ENCODE peak calls at places on chromosomes 2 and 18, in four cellular contexts. T is mesendoderm, Y is H9, Z is H1. W is an unnamed sample.

GRCh38 chr2:47784349-47784851 is 1.5 kb downstream of the MSH6 start:
- DNase-seq in T (peak), Y (no peak), Z (no peak), W (peak)

GRCh38 chr2:85784474-85784986 is 30.7 kb downstream of the ATOH8 start:
- DNase-seq in T (no peak), Y (no peak), Z (no peak), W (no peak)

GRCh38 chr18:46718501-46719341 is 38.1 kb downstream of the ST8SIA5 start:
- DNase-seq in T (peak), Y (no peak), Z (no peak), W (peak)

GRCh38 chr2:26558271-26559043 is 80.5 kb upstream of the OTOF start:
- DNase-seq in T (no peak), Y (no peak), Z (no peak), W (no peak)

GRCh38 chr18:7926526-7926925 is 359.4 kb downstream of the PTPRM start:
- DNase-seq in T (peak), Y (peak), Z (no peak), W (no peak)

GRCh38 chr2:9258953-9259399 is 52.4 kb downstream of the ASAP2 start:
- DNase-seq in T (no peak), Y (no peak), Z (no peak), W (no peak)

GRCh38 chr2:17752892-17753802 is 463 bp downstream of the SMC6 start:
- DNase-seq in T (peak), Y (peak), Z (no peak), W (peak)

GRCh38 chr2:206863721-206864120 is 75.6 kb upstream of the CPO start:
- DNase-seq in T (no peak), Y (no peak), Z (no peak), W (no peak)

GRCh38 chr2:10971855-10972348 is 60.2 kb downstream of the KCNF1 start:
- DNase-seq in T (no peak), Y (no peak), Z (no peak), W (no peak)

DNA sequence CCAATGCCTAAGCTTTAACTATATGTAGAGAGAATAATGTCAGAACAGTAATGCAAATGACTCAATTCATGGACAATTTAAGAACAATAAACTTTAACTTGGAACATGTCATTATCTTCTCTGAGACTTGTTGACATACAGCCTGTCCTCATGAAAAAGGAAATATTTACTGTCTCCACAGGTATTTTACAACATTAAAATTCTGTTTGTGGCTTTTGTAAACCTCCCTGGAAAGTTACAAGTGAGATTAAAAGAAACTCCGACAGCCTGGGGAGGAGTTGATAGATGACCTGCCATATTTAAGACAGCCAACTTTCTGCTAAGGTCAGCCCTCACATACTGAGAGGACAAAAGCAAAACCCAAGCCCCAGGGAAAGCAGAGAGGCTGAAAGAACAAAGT is 350.3 kb downstream of the RIT2 start:
- DNase-seq in T (no peak), Y (no peak), Z (no peak), W (no peak)
- H3K56ac ChIP-seq in T (no peak), Y (no peak), Z (no peak), W (no peak)

GRCh38 chr18:652131-652530 is 5.3 kb upstream of the TYMS start:
- DNase-seq in T (no peak), Y (no peak), Z (no peak), W (no peak)
- H3K56ac ChIP-seq in T (no peak), Y (no peak), Z (no peak), W (no peak)

GRCh38 chr2:219946021-219946420 is 318.6 kb downstream of the SLC4A3 start:
- DNase-seq in T (no peak), Y (no peak), Z (no peak), W (no peak)
- H3K56ac ChIP-seq in T (no peak), Y (no peak), Z (no peak), W (no peak)

DNA sequence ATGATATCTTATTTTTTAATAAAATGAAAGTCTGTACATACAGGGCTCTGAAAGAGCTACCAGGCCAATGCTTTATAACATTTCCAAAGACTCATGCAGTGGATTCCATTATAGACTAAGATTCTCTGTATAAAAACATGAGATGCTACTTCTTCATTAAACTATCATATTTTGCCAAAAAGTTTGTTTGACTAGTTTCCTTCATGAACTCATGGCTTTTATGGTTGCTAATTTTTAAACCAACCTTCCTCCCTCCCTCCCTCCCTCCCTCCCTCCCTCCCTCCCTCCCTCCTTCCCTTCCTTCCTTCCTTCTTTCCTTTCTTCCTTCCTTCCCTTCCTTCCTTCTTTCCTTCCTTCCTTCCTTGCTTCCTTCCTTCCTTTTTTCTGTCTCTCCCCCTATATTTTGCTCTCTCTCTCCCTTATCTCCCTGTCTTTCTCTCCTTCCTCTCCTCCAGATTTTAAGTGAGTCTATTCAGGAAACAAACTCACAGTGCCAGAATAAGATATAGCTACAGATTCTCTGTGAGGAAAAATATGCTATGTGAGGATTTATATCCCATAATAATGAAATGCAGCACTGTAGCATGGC is 961.5 kb upstream of the ZEB2 start:
- DNase-seq in T (no peak), Y (no peak), Z (no peak), W (no peak)
- H3K56ac ChIP-seq in T (no peak), Y (no peak), Z (no peak), W (no peak)

DNA sequence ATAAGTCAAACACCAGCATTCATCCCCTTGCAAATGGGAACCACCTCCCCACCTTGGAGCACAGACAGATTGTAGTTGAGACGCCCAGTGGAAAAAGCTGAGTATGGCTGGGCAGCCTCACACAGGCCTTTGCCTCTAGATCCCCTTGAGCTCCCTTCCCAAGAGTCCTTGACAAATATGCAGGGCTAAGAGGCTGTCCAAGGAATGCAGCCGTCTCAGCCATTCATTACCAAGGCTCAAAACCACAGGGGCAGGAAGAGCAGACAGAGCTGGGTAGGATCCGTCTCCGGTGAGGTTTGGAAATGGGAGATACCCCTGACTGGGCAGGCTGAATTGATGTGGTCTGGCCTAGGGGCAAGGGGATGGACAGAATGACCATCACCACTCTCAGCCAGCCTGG is 557.1 kb downstream of the TNS1 start:
- DNase-seq in T (no peak), Y (no peak), Z (no peak), W (no peak)
- H3K56ac ChIP-seq in T (no peak), Y (no peak), Z (no peak), W (no peak)

GRCh38 chr2:157262248-157262647 is 4.7 kb downstream of the GALNT5 start:
- DNase-seq in T (no peak), Y (no peak), Z (no peak), W (no peak)
- H3K56ac ChIP-seq in T (no peak), Y (no peak), Z (no peak), W (no peak)

GRCh38 chr2:158730621-158730905 is 64.6 kb upstream of the DAPL1 start:
- DNase-seq in T (no peak), Y (no peak), Z (no peak), W (no peak)

GRCh38 chr2:158732573-158733429 is 62.3 kb upstream of the DAPL1 start:
- DNase-seq in T (no peak), Y (no peak), Z (no peak), W (no peak)

GRCh38 chr2:158735822-158736580 is 59.1 kb upstream of the DAPL1 start:
- DNase-seq in T (no peak), Y (no peak), Z (no peak), W (no peak)

GRCh38 chr2:158734442-158734841 is 60.7 kb upstream of the DAPL1 start:
- DNase-seq in T (no peak), Y (no peak), Z (no peak), W (no peak)

GRCh38 chr2:158733430-158733755 is 61.7 kb upstream of the DAPL1 start:
- DNase-seq in T (no peak), Y (no peak), Z (no peak), W (no peak)
- H3K56ac ChIP-seq in T (no peak), Y (no peak), Z (no peak), W (no peak)

DNA sequence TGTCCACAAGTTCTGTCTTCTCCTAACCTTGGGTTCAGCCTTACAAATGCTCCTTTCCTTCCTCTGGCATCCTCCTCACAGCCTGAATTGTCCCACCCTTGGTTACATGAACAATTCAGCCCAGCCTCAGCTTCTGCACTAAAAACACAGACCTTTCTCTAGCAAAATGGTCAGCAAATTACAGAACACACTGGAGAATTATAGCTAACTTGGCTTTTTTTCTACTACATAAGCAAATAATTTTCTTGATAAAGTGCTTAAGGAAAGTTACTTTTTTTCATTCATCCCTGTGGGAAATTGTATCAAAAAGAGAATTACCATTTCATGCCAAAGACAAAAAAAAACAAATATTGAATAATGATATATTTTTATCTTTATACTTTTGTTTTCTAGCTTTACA is 94.9 kb upstream of the COL5A2 start:
- DNase-seq in T (no peak), Y (no peak), Z (no peak), W (no peak)
- H3K56ac ChIP-seq in T (no peak), Y (no peak), Z (no peak), W (peak)

DNA sequence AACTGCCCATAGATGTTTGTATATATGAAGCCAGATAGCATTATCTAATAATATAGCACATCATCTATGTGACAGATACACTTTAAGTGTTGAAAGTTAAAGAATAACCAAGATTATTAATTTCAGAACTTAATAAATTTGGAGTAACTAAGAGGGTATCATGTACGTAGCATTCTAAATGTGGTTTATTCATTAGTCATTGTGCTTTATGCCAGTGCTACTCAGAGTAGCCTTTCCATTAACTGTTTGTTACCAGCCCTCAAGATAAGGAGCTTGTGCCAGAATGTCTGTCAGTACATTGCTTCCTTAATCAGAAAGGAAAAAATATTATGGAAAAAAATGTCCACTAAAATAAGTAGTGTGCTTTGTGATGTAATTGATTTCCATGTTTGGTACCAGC is 94.9 kb upstream of the TWSG1 start:
- DNase-seq in T (no peak), Y (no peak), Z (no peak), W (no peak)
- H3K56ac ChIP-seq in T (no peak), Y (no peak), Z (no peak), W (no peak)